ENCODE peak calls at places on chromosomes 2 and 18, in five cellular contexts. C is transverse colon, F is HCT116, N is uterus, Z is breast epithelium. Q is an unnamed sample.
A peak's percentile ranks its signal among the peaks of the same experiment; 100 is the strongest.

GRCh38 chr18:23487738-23488625 is 15.3 kb upstream of the RMC1 start:
- DNase-seq in N (no peak), C (peak; percentile 23), F (no peak), Z (no peak), Q (no peak)

GRCh38 chr2:175829741-175830140 is 172.3 kb downstream of the LNPK start:
- DNase-seq in N (no peak), C (no peak), Z (no peak), F (no peak), Q (no peak)

GRCh38 chr2:64841462-64841861 is 147.7 kb upstream of the SLC1A4 start:
- DNase-seq in C (no peak), N (no peak), F (no peak), Z (no peak), Q (no peak)

GRCh38 chr2:11121099-11121822 is 34.0 kb upstream of the SLC66A3 start:
- DNase-seq in C (no peak), N (no peak), F (no peak), Z (no peak), Q (no peak)

GRCh38 chr18:9914584-9915290 is 921 bp downstream of the VAPA start:
- DNase-seq in C (peak; percentile 88), Z (peak; percentile 73), F (peak; percentile 49), N (peak; percentile 57), Q (peak; percentile 91)

GRCh38 chr18:40004246-40004645 is 1950.8 kb upstream of the PIK3C3 start:
- DNase-seq in Z (no peak), C (no peak), F (no peak), N (no peak), Q (no peak)

GRCh38 chr2:150075831-150076230 is 411.6 kb downstream of the RND3 start:
- DNase-seq in C (no peak), N (no peak), F (no peak), Z (no peak), Q (no peak)

GRCh38 chr2:215657844-215658243 is 222.0 kb upstream of the FN1 start:
- DNase-seq in F (no peak), C (no peak), Z (no peak), N (no peak), Q (no peak)

GRCh38 chr18:49768051-49768391 is 45.3 kb downstream of the ACAA2 start:
- DNase-seq in C (peak; percentile 70), Z (peak; percentile 63), F (peak; percentile 62), N (peak; percentile 34), Q (no peak)

GRCh38 chr2:68386362-68386761 is 21.3 kb downstream of the PLEK start:
- DNase-seq in Z (no peak), C (no peak), N (no peak), F (no peak), Q (no peak)

GRCh38 chr2:26578581-26578980 is 62.6 kb downstream of the CIB4 start:
- DNase-seq in C (no peak), N (no peak), Z (no peak), F (no peak), Q (no peak)

GRCh38 chr2:147910990-147911473 is 66.2 kb downstream of the ACVR2A start:
- DNase-seq in C (no peak), F (peak; percentile 52), Z (no peak), N (no peak), Q (peak; percentile 37)

GRCh38 chr2:131483981-131484505 is 8.1 kb downstream of the TUBA3D start:
- DNase-seq in F (no peak), Z (no peak), N (no peak), C (no peak), Q (no peak)

GRCh38 chr2:237200462-237200861 is 114.8 kb downstream of the COPS8 start:
- DNase-seq in Z (no peak), C (no peak), N (no peak), F (no peak), Q (peak; percentile 41)

GRCh38 chr2:33267745-33268144 is 208.7 kb upstream of the RASGRP3 start:
- DNase-seq in Z (no peak), C (no peak), N (no peak), F (no peak), Q (no peak)

GRCh38 chr2:197108758-197109157 is 182.3 kb upstream of the PGAP1 start:
- DNase-seq in C (peak; percentile 27), Z (no peak), N (peak; percentile 74), F (no peak), Q (peak; percentile 96)

GRCh38 chr2:190858817-190859216 is 21.8 kb upstream of the GLS start:
- DNase-seq in C (no peak), Z (no peak), F (no peak), N (no peak), Q (no peak)

GRCh38 chr2:40043641-40044040 is 264.6 kb upstream of the THUMPD2 start:
- DNase-seq in N (no peak), Z (no peak), C (no peak), F (no peak), Q (no peak)

GRCh38 chr2:18959952-18960717 is 370.8 kb upstream of the NT5C1B start:
- DNase-seq in F (no peak), C (no peak), Z (no peak), N (no peak), Q (no peak)

GRCh38 chr2:109318150-109318948 is 189.3 kb downstream of the SH3RF3 start:
- DNase-seq in N (peak; percentile 85), Z (peak; percentile 53), C (peak; percentile 61), F (no peak), Q (peak; percentile 73)

GRCh38 chr2:41706261-41706660 is 341.6 kb upstream of the PKDCC start:
- DNase-seq in C (no peak), N (no peak), F (no peak), Z (no peak), Q (no peak)

GRCh38 chr2:175030380-175031271 is 25.4 kb upstream of the CHN1 start:
- DNase-seq in C (peak; percentile 13), F (peak; percentile 16), N (no peak), Z (no peak), Q (peak; percentile 10)

GRCh38 chr2:23651187-23651983 is 266.4 kb downstream of the KLHL29 start:
- DNase-seq in N (no peak), C (no peak), Z (no peak), F (no peak), Q (no peak)

GRCh38 chr2:1546023-1546591 is 132.8 kb downstream of the TPO start:
- DNase-seq in N (peak; percentile 48), Z (no peak), F (peak; percentile 23), C (peak; percentile 33), Q (peak; percentile 52)

GRCh38 chr2:142040554-142040953 is 90.3 kb downstream of the LRP1B start:
- DNase-seq in C (no peak), F (no peak), Z (no peak), N (no peak), Q (no peak)

GRCh38 chr2:20349457-20350034 is 1.1 kb downstream of the PUM2 start:
- DNase-seq in F (no peak), N (no peak), C (no peak), Z (no peak), Q (no peak)

GRCh38 chr2:5691659-5692529 is at the start of gene SOX11:
- DNase-seq in N (no peak), F (no peak), Z (peak; percentile 71), C (peak; percentile 39), Q (no peak)

GRCh38 chr2:6052577-6052976 is 360.4 kb downstream of the SOX11 start:
- DNase-seq in N (no peak), Z (no peak), F (no peak), C (no peak), Q (no peak)

GRCh38 chr2:162712598-162712997 is 126.0 kb downstream of the KCNH7 start:
- DNase-seq in F (no peak), N (no peak), C (no peak), Z (no peak), Q (no peak)

GRCh38 chr2:153360239-153360638 is 118.3 kb downstream of the RPRM start:
- DNase-seq in Z (no peak), C (no peak), F (no peak), N (no peak), Q (no peak)

GRCh38 chr2:158395166-158395565 is 61.4 kb downstream of the CCDC148 start:
- DNase-seq in N (no peak), Z (no peak), F (no peak), C (no peak), Q (no peak)

GRCh38 chr2:15981646-15982045 is 41.3 kb downstream of the MYCN start:
- DNase-seq in N (no peak), F (no peak), C (no peak), Z (no peak), Q (no peak)

GRCh38 chr2:184562532-184562931 is 35.8 kb upstream of the ZNF804A start:
- DNase-seq in C (no peak), N (no peak), Z (no peak), F (no peak), Q (peak; percentile 21)

GRCh38 chr18:10926565-10927194 is 222.7 kb downstream of the PIEZO2 start:
- DNase-seq in F (no peak), C (no peak), Z (no peak), N (no peak), Q (peak; percentile 55)

DNA sequence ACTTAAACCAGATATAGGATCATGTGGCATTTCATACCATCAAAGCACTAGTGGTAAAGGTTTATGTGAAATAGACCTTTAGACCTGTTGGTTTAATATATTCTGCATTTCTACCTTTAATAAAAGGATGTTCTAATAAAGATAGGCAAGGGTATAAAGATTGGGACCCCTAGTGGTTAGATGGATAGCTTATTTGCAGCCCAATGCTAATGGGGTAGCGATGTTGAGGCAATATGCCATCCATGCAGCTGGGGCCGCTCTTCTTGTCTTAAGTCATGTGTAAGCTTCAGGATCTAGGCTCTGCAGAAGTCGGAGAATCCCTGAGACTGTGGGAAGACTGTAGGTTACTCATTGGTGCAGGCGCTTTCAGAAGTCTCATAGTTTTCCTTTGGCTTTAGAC is 114.9 kb downstream of the ICOS start:
- DNase-seq in Z (no peak), C (no peak), F (peak; percentile 15), N (no peak), Q (no peak)
- TF ChIP-seq CTCF in Z (no peak), C (no peak), F (peak; percentile 36), N (no peak), Q (no peak)

DNA sequence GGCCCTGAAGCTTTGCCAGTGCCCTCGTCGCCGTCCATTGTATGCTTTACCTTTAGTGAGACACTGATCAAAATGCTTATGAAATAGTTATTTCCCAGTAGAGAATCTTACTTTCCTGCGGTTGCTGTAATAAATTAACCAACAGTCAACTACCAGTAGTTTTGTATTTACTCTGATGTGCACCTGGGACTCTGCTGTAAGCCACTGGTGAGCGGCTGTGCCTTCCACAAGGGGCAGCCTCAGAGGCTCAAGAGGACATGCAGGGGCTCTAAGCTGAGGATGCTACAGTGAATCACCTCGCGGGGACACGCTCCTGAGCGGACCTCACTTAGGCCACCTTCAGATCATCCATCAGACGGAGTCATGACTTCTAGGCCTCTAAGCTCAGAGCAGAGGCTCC is 71.7 kb downstream of the BIN1 start:
- DNase-seq in N (no peak), Z (no peak), C (no peak), F (no peak), Q (no peak)
- H3K4me1 ChIP-seq in N (no peaks in the 10 kb centered on the region), Z (no peaks in the 10 kb centered on the region), C (no peaks in the 10 kb centered on the region), F (no peaks in the 10 kb centered on the region), Q (no peaks in the 10 kb centered on the region)

GRCh38 chr18:25289040-25289631 is 62.8 kb downstream of the ZNF521 start:
- DNase-seq in F (no peak), C (no peak), N (peak; percentile 44), Z (no peak), Q (no peak)
- H3K27ac ChIP-seq in F (no peak overlapping the region), C (peak overlapping the region; percentile 32), N (peak overlapping the region; percentile 50), Z (peak overlapping the region; percentile 71), Q (no peak overlapping the region)

DNA sequence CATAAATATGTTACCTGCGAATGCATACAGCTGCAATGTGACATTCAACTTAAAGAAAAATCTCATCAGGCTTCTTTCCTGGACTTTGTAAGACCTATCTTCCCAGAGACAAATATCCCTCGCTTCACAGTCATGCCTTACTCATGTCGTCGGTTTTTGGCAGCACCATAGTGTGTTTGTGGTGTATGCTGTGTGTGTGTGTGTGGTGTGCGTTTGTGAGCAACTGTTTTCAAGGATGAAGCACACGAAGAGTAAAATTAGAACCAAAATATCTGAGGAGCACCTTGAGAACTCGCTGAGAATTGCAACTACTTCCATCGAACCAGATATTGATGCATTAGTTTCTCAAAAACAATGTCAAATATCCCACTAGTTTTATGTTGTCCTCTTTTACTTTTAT is 56.9 kb downstream of the ASB1 start:
- DNase-seq in Z (no peak), C (no peak), F (no peak), N (no peak), Q (no peak)
- TF ChIP-seq CTCF in Z (no peak), C (no peak), F (no peak), N (no peak), Q (no peak)